ENCODE peak calls at places on chromosomes 1 and 21, in nine cellular contexts. E, B, O, G, A, K, D, T and S are unnamed samples.

GRCh38 chr1:220706921-220707559 is 16.9 kb downstream of the C1orf115 start:
- DNase-seq in E (no peak), O (no peak), K (no peak), T (no peak), B (no peak), A (no peak), D (no peak), G (no peak), S (no peak)

GRCh38 chr21:14451520-14451919 is 68.6 kb upstream of the HSPA13 start:
- DNase-seq in K (no peak), O (no peak), A (no peak), E (no peak), G (no peak), D (no peak), B (no peak), T (no peak), S (no peak)

GRCh38 chr1:11059166-11059989 is 440 bp downstream of the SRM start:
- DNase-seq in B (no peak), E (no peak), T (no peak), G (peak), K (no peak), D (no peak), O (no peak), A (peak), S (no peak)

GRCh38 chr1:179121159-179121938 is 39.5 kb downstream of the TOR3A start:
- DNase-seq in E (peak), K (peak), G (no peak), A (peak), D (peak), O (peak), B (no peak), T (no peak), S (peak)

GRCh38 chr1:27413004-27413403 is 20.6 kb downstream of the GPR3 start:
- DNase-seq in T (no peak), B (no peak), G (no peak), E (no peak), O (no peak), D (peak), A (no peak), K (no peak), S (no peak)

GRCh38 chr21:28633803-28634572 is 358.7 kb downstream of the LTN1 start:
- DNase-seq in G (no peak), T (no peak), K (no peak), B (no peak), E (peak), A (no peak), O (no peak), D (peak), S (no peak)

GRCh38 chr1:231885209-231885854 is 258.7 kb downstream of the DISC1 start:
- DNase-seq in B (no peak), E (peak), O (no peak), G (no peak), T (no peak), D (no peak), K (no peak), A (no peak), S (no peak)

GRCh38 chr21:16837319-16837718 is 675.5 kb upstream of the CXADR start:
- DNase-seq in O (no peak), T (no peak), B (no peak), K (peak), E (peak), G (no peak), A (no peak), D (no peak), S (no peak)

GRCh38 chr1:174191255-174191906 is 32.1 kb downstream of the RABGAP1L start:
- DNase-seq in K (peak), T (no peak), E (no peak), O (no peak), A (no peak), G (no peak), D (peak), B (no peak), S (no peak)

GRCh38 chr1:6185635-6186382 is 5.7 kb upstream of the CHD5 start:
- DNase-seq in O (peak), K (no peak), A (no peak), T (no peak), G (peak), D (peak), B (no peak), E (peak), S (peak)

GRCh38 chr1:63914241-63914640 is 140.4 kb downstream of the ROR1 start:
- DNase-seq in D (peak), K (no peak), O (no peak), E (no peak), B (no peak), T (no peak), G (no peak), A (no peak), S (no peak)

GRCh38 chr1:178031856-178032320 is 62.0 kb upstream of the RASAL2 start:
- DNase-seq in T (peak), D (peak), E (peak), A (peak), K (peak), B (peak), O (peak), G (peak), S (peak)

GRCh38 chr1:156689035-156689959 is 12.1 kb upstream of the NES start:
- DNase-seq in B (no peak), D (peak), O (peak), K (peak), G (peak), E (peak), A (peak), T (peak), S (peak)

GRCh38 chr1:48249868-48250267 is 27.4 kb downstream of the SLC5A9 start:
- DNase-seq in D (no peak), O (no peak), K (no peak), A (no peak), T (no peak), G (no peak), B (no peak), E (no peak), S (no peak)

GRCh38 chr1:170659404-170660035 is 4.4 kb upstream of the PRRX1 start:
- DNase-seq in K (no peak), A (no peak), D (no peak), B (no peak), E (no peak), T (no peak), O (no peak), G (no peak), S (no peak)

GRCh38 chr1:66137235-66137634 is 344.5 kb downstream of the PDE4B start:
- DNase-seq in K (no peak), A (no peak), T (no peak), G (no peak), E (no peak), B (no peak), D (no peak), O (no peak), S (no peak)

GRCh38 chr1:231272880-231273279 is 31.9 kb downstream of the GNPAT start:
- DNase-seq in T (no peak), A (no peak), K (no peak), E (no peak), G (no peak), O (no peak), D (peak), B (no peak), S (peak)

GRCh38 chr1:37083551-37084119 is 49.3 kb upstream of the GRIK3 start:
- DNase-seq in A (no peak), E (no peak), O (no peak), B (no peak), G (no peak), D (no peak), T (no peak), K (no peak), S (no peak)

GRCh38 chr1:45793942-45794604 is 9.3 kb upstream of the MAST2 start:
- DNase-seq in G (no peak), E (no peak), A (no peak), O (no peak), B (no peak), K (no peak), T (no peak), D (no peak), S (no peak)
- TF ChIP-seq CTCF in G (no peak), E (no peak), A (no peak), O (no peak), B (no peak), K (no peak), T (no peak), D (no peak), S (no peak)

GRCh38 chr1:233518344-233518743 is 95.6 kb upstream of the KCNK1 start:
- DNase-seq in K (no peak), B (no peak), A (peak), T (no peak), G (no peak), O (peak), E (no peak), D (peak), S (peak)
- TF ChIP-seq CTCF in K (peak), B (no peak), A (peak), T (peak), G (peak), O (peak), E (peak), D (peak), S (peak)

DNA sequence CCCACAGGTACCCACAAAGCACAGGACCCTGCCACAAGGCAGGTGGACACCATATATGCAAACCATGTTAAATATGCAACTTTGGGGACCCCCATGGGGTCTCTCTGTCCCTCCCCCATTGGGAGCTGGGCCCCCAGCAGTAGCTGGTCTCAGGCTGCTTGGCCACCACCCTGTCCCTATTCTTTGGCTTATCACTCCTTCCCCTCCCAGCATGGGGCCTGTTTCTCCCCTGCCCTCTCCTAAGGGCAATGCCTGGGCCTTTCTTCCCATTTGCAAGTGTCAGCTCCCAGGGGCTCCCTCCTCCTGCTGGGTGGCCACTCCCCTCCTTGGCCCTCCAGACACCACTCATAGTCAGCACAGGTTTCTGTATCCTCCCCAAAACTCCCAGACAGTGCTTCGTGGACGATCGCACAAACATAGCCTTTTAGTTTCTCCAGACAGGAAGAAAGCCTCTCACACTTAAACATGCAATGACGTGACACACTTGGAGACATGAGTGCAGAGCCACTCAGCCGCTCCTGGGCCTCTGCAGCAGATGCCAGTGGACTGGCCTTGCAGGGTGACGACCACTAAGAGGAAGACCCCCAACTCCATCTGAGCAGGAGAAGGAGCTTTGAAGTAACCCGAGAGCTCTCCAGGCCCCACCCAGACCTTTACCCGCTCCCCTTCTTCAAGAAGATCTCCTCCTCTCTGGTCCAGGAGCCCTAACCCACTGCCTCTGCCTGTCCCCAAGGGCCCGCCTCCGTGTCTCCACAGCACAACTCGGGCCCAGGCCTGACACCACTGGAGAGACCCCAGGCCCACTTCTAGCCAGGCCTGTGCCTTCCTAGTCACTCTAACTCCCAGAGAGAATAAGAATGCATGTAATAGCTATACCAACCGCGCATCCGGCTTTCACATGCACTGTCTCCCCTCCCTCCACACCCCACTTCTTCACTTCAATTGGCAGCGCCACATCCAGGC is 22.9 kb downstream of the CITED4 start:
- DNase-seq in B (no peak), K (no peak), O (no peak), D (no peak), E (no peak), T (no peak), G (peak), A (no peak), S (no peak)
- TF ChIP-seq CTCF in B (no peak), K (no peak), O (no peak), D (no peak), E (no peak), T (no peak), G (no peak), A (no peak), S (no peak)

DNA sequence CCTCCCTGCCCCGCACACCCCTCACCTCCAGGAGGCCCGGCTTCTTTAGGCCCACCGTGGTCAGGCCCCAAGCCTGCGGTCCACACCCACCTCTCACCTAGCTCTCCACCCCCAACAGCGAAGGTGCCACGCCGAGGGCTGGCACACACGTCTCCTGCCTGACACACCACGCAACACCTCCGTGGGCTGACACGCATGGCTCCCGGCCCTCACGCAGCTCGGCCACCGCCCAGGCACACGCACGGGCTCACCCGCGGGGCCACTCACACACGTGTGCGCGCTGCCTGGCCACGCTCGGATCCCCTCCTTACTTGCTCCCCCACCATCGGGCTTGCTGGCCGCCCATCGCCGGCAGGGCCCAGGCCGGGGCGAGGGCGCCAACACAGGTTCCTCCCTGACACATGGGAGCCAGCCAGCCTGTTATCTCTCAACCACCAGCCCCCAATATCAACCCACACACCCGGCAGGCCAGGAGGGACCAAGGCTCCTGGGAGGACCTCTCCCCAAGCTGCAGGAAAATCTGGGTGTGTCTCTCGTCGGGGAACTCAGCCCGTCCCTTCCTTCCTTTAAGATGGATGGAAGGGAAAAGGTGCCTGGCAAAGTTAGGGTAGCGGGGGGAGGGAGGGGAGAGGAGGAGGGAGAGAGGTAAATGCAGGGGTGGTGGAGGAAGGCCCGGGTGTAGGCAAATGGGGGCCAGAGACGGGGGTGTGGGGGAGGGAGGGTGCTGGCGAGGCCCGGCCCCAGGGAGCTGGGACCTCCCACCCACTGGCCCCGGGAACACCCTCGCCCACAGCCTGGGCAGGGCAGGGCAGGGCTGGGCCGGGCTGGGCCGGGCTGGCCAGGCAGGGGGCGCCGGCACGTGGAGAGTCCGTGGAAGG is 546 bp downstream of the ELOVL1 start:
- DNase-seq in O (peak), D (peak), A (peak), T (no peak), B (no peak), K (no peak), E (no peak), G (peak), S (peak)
- TF ChIP-seq CTCF in O (no peak), D (no peak), A (no peak), T (no peak), B (no peak), K (no peak), E (no peak), G (no peak), S (no peak)

GRCh38 chr1:200837931-200838571 is 34.7 kb upstream of the GPR25 start:
- DNase-seq in D (peak), K (no peak), E (peak), O (peak), B (no peak), T (no peak), A (no peak), G (no peak), S (no peak)
- TF ChIP-seq CTCF in D (no peak), K (no peak), E (peak), O (no peak), B (no peak), T (peak), A (peak), G (peak), S (peak)

DNA sequence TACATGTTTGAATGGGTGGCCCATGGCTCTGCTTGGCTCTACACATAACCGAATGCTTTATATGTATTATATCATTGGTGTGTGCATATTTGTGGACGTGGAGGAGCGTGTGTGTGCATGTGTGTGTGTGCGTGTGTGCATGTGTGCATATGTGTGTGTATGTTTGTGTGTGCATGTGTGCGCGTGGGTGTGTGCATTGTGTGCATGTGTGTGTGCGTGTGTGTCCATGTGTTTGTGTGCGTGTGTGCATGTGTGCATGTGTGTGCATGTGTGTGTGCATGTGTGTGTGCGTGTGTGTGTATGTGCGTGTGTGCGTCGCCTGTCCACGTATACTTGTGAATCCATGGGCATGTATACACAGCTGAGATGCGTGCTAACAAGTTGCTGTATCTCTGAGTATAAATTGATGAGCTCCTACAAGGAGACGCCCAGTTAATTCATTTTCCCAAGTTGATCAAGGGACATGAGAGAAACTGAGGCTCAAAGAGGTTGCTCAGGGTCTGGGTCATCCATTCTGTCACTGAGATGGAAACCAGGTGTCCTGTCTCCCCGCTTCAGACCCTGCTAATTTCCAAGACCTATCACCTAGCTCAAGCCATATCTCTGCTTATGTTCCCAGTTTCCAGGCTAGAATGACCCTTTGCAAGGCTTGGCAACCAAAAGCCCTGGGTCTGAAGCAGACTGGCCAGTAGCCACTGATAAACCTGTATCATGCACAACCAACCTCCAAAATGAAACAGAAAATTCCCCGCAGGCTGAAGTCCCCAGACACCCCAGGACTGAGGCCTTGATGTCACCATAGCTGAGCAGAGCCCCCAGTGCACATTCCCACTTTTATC is 2.8 kb upstream of the CTRC start:
- DNase-seq in A (no peak), T (no peak), O (no peak), D (no peak), K (no peak), E (no peak), B (no peak), G (no peak), S (no peak)
- TF ChIP-seq CTCF in A (no peak), T (no peak), O (no peak), D (no peak), K (no peak), E (no peak), B (no peak), G (no peak), S (no peak)